ENCODE peak calls at places on chromosomes 4 and X, in six cellular contexts. D, V, W, L, E and N are unnamed samples.

GRCh38 chr4:74374561-74375327 is 9.8 kb downstream of the EREG start:
- DNase-seq in E (no peak), V (no peak), L (no peak), W (peak; percentile 67), D (peak; percentile 59), N (no peak)

GRCh38 chrX:110286126-110286525 is 31.8 kb downstream of the AMMECR1 start:
- DNase-seq in E (no peak), L (no peak), V (no peak), W (no peak), D (no peak), N (no peak)

GRCh38 chr4:186979966-186980745 is 256.5 kb upstream of the FAT1 start:
- DNase-seq in D (no peak), W (no peak), L (no peak), E (no peak), V (no peak), N (no peak)

GRCh38 chrX:34915463-34916225 is 27.0 kb upstream of the FAM47B start:
- DNase-seq in L (no peak), D (no peak), E (no peak), W (no peak), V (no peak), N (no peak)

GRCh38 chrX:139559383-139560042 is 29.0 kb downstream of the F9 start:
- DNase-seq in W (peak; percentile 43), L (peak; percentile 76), E (peak; percentile 36), D (no peak), V (no peak), N (peak; percentile 48)

GRCh38 chr4:4302416-4302815 is 12.4 kb downstream of the ZBTB49 start:
- DNase-seq in W (no peak), V (no peak), L (no peak), E (no peak), D (no peak), N (no peak)

GRCh38 chrX:7088968-7089615 is 58.4 kb upstream of the STS start:
- DNase-seq in W (no peak), L (peak; percentile 76), E (no peak), D (no peak), V (no peak), N (no peak)

GRCh38 chrX:114626323-114626722 is 42.4 kb downstream of the HTR2C start:
- DNase-seq in V (no peak), L (no peak), W (no peak), E (peak; percentile 0), D (no peak), N (no peak)

GRCh38 chrX:151983186-151983585 is 8.7 kb upstream of the GABRE start:
- DNase-seq in E (no peak), L (no peak), D (no peak), W (no peak), V (no peak), N (no peak)

GRCh38 chrX:48459483-48459882 is 10.6 kb downstream of the SLC38A5 start:
- DNase-seq in V (no peak), L (no peak), D (no peak), W (no peak), E (no peak), N (no peak)

GRCh38 chr4:95219109-95219508 is 329.7 kb downstream of the UNC5C start:
- DNase-seq in V (no peak), E (no peak), L (no peak), W (no peak), D (no peak), N (no peak)

GRCh38 chr4:47837582-47838294 is at the start of gene CORIN:
- DNase-seq in E (no peak), W (no peak), V (no peak), L (no peak), D (no peak), N (no peak)

GRCh38 chr4:997375-998071 is 4.3 kb upstream of the SLC26A1 start:
- DNase-seq in V (no peak), E (no peak), L (no peak), W (no peak), D (no peak), N (no peak)

GRCh38 chrX:11758400-11759171 is 549 bp downstream of the MSL3 start:
- DNase-seq in L (peak; percentile 85), V (peak; percentile 90), W (no peak), E (peak; percentile 60), D (peak; percentile 45), N (peak; percentile 74)

GRCh38 chr4:175954685-175955084 is 111.0 kb upstream of the WDR17 start:
- DNase-seq in D (no peak), L (no peak), W (no peak), E (no peak), V (no peak), N (no peak)

GRCh38 chr4:174037049-174037448 is 246.4 kb downstream of the FBXO8 start:
- DNase-seq in W (no peak), L (no peak), V (no peak), D (no peak), E (no peak), N (no peak)

GRCh38 chr4:6331468-6331867 is 61.8 kb downstream of the WFS1 start:
- DNase-seq in E (no peak), L (no peak), D (no peak), W (no peak), V (no peak), N (no peak)

GRCh38 chrX:42996861-42997260 is 218.9 kb upstream of the PPP1R2C start:
- DNase-seq in W (no peak), D (no peak), L (peak; percentile 14), V (no peak), E (no peak), N (no peak)

GRCh38 chr4:165489786-165490185 is 111.0 kb downstream of the CPE start:
- DNase-seq in W (no peak), L (no peak), V (no peak), E (no peak), D (no peak), N (no peak)

DNA sequence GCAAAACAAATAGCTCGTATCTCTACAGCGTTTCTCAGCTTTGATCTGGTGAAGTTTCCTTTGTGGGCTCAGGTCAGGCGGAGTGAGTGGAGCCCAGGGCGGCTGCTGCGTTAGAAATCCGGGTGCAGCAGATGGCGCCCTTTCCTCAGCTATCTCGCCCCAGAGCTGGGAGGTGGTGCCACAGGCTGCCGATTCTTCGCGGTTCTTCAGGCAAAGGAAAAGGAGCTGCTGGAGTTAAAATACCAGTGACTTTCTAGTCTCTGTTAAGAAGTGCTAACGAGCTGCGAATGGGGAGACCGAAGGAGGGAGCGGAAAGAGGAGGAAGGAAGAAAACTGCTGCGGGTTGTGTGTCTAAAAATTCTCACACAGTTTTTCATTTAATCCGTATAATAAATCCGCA is 114.6 kb downstream of the CPE start:
- DNase-seq in L (peak; percentile 38), E (peak; percentile 27), W (peak; percentile 6), D (peak; percentile 38), V (peak; percentile 84), N (peak; percentile 76)
- TF ChIP-seq CTCF in L (peak; percentile 80), E (peak; percentile 71), W (peak; percentile 83), D (no peak), V (peak; percentile 26), N (peak; percentile 78)

DNA sequence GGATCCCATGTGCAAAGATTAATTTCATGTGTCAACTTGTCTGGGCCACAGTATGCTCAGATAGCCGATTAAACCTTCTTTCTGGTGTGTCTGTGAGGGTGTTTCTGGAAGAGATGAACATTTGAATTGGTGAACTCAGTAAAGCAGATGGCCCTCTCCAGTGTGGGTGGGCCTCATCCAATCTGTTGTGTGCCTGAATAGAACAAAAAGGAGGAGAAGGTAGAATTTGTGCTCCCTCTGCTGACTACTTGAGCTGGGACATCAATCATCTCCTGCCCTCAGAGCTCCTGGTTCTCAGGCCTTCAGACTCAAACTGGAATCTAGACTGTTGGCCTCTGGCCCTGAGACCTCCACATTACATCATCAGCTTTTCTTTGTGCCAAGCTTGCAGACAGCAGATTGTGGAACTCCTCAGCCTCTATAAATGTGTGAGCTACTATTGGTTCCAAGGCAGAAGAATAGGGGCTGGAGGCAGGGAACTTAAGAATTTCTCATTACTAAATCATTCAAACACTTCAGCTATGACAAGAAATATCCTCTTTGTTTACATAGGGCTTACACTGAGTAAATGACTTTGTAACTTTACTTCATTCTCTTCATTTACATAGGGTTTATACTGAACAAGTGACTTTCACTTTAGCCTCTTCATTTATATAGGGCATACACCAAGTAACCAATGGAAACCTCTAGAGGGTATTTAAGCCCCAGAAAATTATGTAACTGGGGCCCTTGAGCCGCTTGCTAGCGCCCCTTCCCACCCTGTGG is 87.0 kb upstream of the NWD2 start:
- DNase-seq in L (no peak), D (no peak), E (no peak), W (no peak), V (no peak), N (no peak)
- TF ChIP-seq CTCF in L (no peak), D (no peak), E (no peak), W (peak; percentile 31), V (no peak), N (no peak)

GRCh38 chr4:14837860-14838259 is 164.4 kb upstream of the CPEB2 start:
- DNase-seq in D (no peak), V (no peak), L (peak; percentile 2), E (no peak), W (no peak), N (no peak)
- TF ChIP-seq CTCF in D (no peak), V (no peak), L (peak; percentile 36), E (no peak), W (no peak), N (no peak)

GRCh38 chrX:149803458-149804062 is 21.8 kb downstream of the MAGEA9 start:
- DNase-seq in D (no peak), V (no peak), W (no peak), L (no peak), E (no peak), N (no peak)

GRCh38 chrX:149804102-149804501 is 22.4 kb downstream of the MAGEA9 start:
- DNase-seq in W (no peak), E (no peak), D (no peak), V (no peak), L (no peak), N (no peak)

GRCh38 chrX:149807747-149808458 is 26.2 kb downstream of the MAGEA9 start:
- DNase-seq in V (no peak), W (no peak), L (no peak), E (no peak), D (no peak), N (no peak)
- TF ChIP-seq CTCF in V (no peak), W (no peak), L (no peak), E (no peak), D (no peak), N (no peak)

GRCh38 chr4:16262188-16262587 is 35.9 kb upstream of the TAPT1 start:
- DNase-seq in L (peak; percentile 86), D (no peak), V (no peak), W (no peak), E (no peak), N (no peak)

GRCh38 chr4:16267639-16268038 is 41.4 kb upstream of the TAPT1 start:
- DNase-seq in W (no peak), L (no peak), V (no peak), E (no peak), D (no peak), N (no peak)

GRCh38 chr4:16261313-16261878 is 35.1 kb upstream of the TAPT1 start:
- DNase-seq in E (no peak), W (no peak), L (peak; percentile 28), V (no peak), D (no peak), N (no peak)

GRCh38 chr4:16265820-16266219 is 39.5 kb upstream of the TAPT1 start:
- DNase-seq in E (no peak), D (no peak), L (no peak), W (no peak), V (no peak), N (no peak)

GRCh38 chr4:16264798-16265197 is 38.5 kb upstream of the TAPT1 start:
- DNase-seq in W (peak; percentile 31), V (no peak), E (peak; percentile 36), D (no peak), L (peak; percentile 76), N (no peak)
- TF ChIP-seq CTCF in W (peak; percentile 61), V (peak; percentile 32), E (peak; percentile 66), D (no peak), L (peak; percentile 93), N (peak; percentile 68)